ENCODE peak calls at places on chromosomes 5 and 9, in five cellular contexts. W is A549, X is HepG2, B is H1, R is endothelial cell of umbilical vein. F is an unnamed sample.

GRCh38 chr9:15786616-15787015 is 233.8 kb downstream of the CCDC171 start:
- DNase-seq in X (peak), R (no peak), B (no peak), W (no peak), F (no peak)

GRCh38 chr9:7467186-7467585 is 332.4 kb downstream of the DMAC1 start:
- DNase-seq in X (no peak), R (no peak), B (no peak), W (no peak), F (no peak)

GRCh38 chr9:109310486-109310901 is 10.4 kb downstream of the EPB41L4B start:
- DNase-seq in B (no peak), W (no peak), R (no peak), X (no peak), F (no peak)

GRCh38 chr9:35733109-35733541 is 659 bp downstream of the CREB3 start:
- DNase-seq in W (peak), X (peak), B (peak), R (peak), F (peak)

GRCh38 chr5:74262810-74263209 is 377.7 kb downstream of the ENC1 start:
- DNase-seq in R (no peak), B (no peak), W (no peak), X (no peak), F (no peak)

GRCh38 chr5:174794941-174795672 is 70.7 kb downstream of the MSX2 start:
- DNase-seq in R (no peak), W (no peak), B (peak), X (no peak), F (no peak)

GRCh38 chr5:157267766-157268480 is 2.0 kb downstream of the CYFIP2 start:
- DNase-seq in X (no peak), B (no peak), R (no peak), W (no peak), F (no peak)

GRCh38 chr5:138068742-138069375 is 15.0 kb upstream of the WNT8A start:
- DNase-seq in W (peak), B (peak), X (peak), R (peak), F (peak)

GRCh38 chr5:164345853-164346252 is 840.4 kb downstream of the MAT2B start:
- DNase-seq in R (no peak), W (no peak), X (no peak), B (no peak), F (peak)

GRCh38 chr9:119003218-119003617 is 366.0 kb downstream of the BRINP1 start:
- DNase-seq in X (no peak), R (no peak), W (no peak), B (no peak), F (no peak)

GRCh38 chr5:180815241-180816031 is 12.8 kb upstream of the MGAT1 start:
- DNase-seq in R (no peak), W (no peak), B (no peak), X (no peak), F (no peak)

GRCh38 chr9:136776947-136777346 is 12.6 kb upstream of the LCN15 start:
- DNase-seq in B (no peak), R (no peak), W (no peak), X (no peak), F (no peak)

GRCh38 chr5:89560724-89561123 is 677.7 kb upstream of the MEF2C start:
- DNase-seq in R (no peak), W (no peak), X (no peak), B (no peak), F (no peak)

GRCh38 chr9:77876091-77876490 is 155.5 kb downstream of the GNAQ start:
- DNase-seq in R (peak), X (no peak), W (no peak), B (no peak), F (no peak)

GRCh38 chr5:31995011-31995410 is 179.1 kb downstream of the GOLPH3 start:
- DNase-seq in X (no peak), B (no peak), R (no peak), W (no peak), F (no peak)

GRCh38 chr5:145764325-145764724 is 70.8 kb downstream of the PRELID2 start:
- DNase-seq in B (no peak), X (no peak), R (peak), W (no peak), F (no peak)

GRCh38 chr9:121655231-121655755 is 3.9 kb downstream of the DAB2IP start:
- DNase-seq in X (no peak), B (no peak), W (no peak), R (no peak), F (no peak)

GRCh38 chr5:107670028-107670926 is 460 bp downstream of the EFNA5 start:
- DNase-seq in R (peak), B (no peak), W (peak), X (no peak), F (no peak)

GRCh38 chr5:142753114-142753764 is 16.9 kb upstream of the ARHGAP26 start:
- DNase-seq in W (no peak), R (peak), B (no peak), X (no peak), F (no peak)

GRCh38 chr9:111615928-111616327 is 15.2 kb upstream of the DNAJC25 start:
- DNase-seq in R (no peak), B (no peak), W (no peak), X (no peak), F (no peak)

GRCh38 chr9:125446581-125447094 is 185.0 kb downstream of the GAPVD1 start:
- DNase-seq in W (no peak), X (no peak), R (no peak), B (no peak), F (no peak)

GRCh38 chr9:109771796-109772525 is 8.0 kb upstream of the PALM2AKAP2 start:
- DNase-seq in B (no peak), X (no peak), R (no peak), W (no peak), F (no peak)

GRCh38 chr9:79325501-79325900 is 246.3 kb upstream of the TLE4 start:
- DNase-seq in R (peak), X (no peak), B (no peak), W (no peak), F (no peak)

GRCh38 chr5:134004626-134005414 is at the start of gene VDAC1:
- DNase-seq in R (peak), W (peak), X (no peak), B (no peak), F (peak)

GRCh38 chr5:134005415-134006118 is 792 bp upstream of the VDAC1 start:
- DNase-seq in X (no peak), R (no peak), B (no peak), W (peak), F (peak)

GRCh38 chr5:134003957-134004625 is 684 bp downstream of the VDAC1 start:
- DNase-seq in X (no peak), R (peak), B (no peak), W (no peak), F (peak)

GRCh38 chr5:134001938-134002731 is 2.6 kb downstream of the VDAC1 start:
- DNase-seq in X (no peak), R (no peak), W (no peak), B (no peak), F (no peak)

GRCh38 chr5:134003064-134003956 is 1.5 kb downstream of the VDAC1 start:
- DNase-seq in W (no peak), B (no peak), X (no peak), R (no peak), F (no peak)
- TF ChIP-seq POLR2A in W (no peak), B (no peak), X (no peak), R (no peak), F (no peak)

GRCh38 chr5:176186107-176186506 is 52.1 kb upstream of the SIMC1 start:
- DNase-seq in W (no peak), B (no peak), R (no peak), X (no peak), F (no peak)

GRCh38 chr5:176185133-176185733 is 53.0 kb upstream of the SIMC1 start:
- DNase-seq in R (no peak), W (no peak), X (no peak), B (no peak), F (peak)

GRCh38 chr5:176181271-176181855 is 56.9 kb upstream of the SIMC1 start:
- DNase-seq in X (no peak), B (no peak), R (no peak), W (no peak), F (no peak)

GRCh38 chr5:176184608-176185132 is 53.6 kb upstream of the SIMC1 start:
- DNase-seq in B (no peak), R (no peak), X (no peak), W (no peak), F (no peak)

GRCh38 chr5:176183321-176184074 is 54.7 kb upstream of the SIMC1 start:
- DNase-seq in W (no peak), R (no peak), X (no peak), B (no peak), F (no peak)
- TF ChIP-seq JUN in W (no peak), R (no peak), X (no peak), B (no peak), F (no peak)

GRCh38 chr5:159913048-159913447 is 3.2 kb upstream of the ADRA1B start:
- DNase-seq in W (peak), B (no peak), R (peak), X (no peak), F (no peak)

GRCh38 chr5:159916841-159917761 is 819 bp downstream of the ADRA1B start:
- DNase-seq in B (no peak), W (peak), X (no peak), R (no peak), F (no peak)

GRCh38 chr5:159913481-159913880 is 2.8 kb upstream of the ADRA1B start:
- DNase-seq in W (no peak), R (no peak), B (no peak), X (no peak), F (no peak)

GRCh38 chr5:159917919-159918487 is 1.7 kb downstream of the ADRA1B start:
- DNase-seq in X (no peak), B (no peak), R (no peak), W (peak), F (no peak)

DNA sequence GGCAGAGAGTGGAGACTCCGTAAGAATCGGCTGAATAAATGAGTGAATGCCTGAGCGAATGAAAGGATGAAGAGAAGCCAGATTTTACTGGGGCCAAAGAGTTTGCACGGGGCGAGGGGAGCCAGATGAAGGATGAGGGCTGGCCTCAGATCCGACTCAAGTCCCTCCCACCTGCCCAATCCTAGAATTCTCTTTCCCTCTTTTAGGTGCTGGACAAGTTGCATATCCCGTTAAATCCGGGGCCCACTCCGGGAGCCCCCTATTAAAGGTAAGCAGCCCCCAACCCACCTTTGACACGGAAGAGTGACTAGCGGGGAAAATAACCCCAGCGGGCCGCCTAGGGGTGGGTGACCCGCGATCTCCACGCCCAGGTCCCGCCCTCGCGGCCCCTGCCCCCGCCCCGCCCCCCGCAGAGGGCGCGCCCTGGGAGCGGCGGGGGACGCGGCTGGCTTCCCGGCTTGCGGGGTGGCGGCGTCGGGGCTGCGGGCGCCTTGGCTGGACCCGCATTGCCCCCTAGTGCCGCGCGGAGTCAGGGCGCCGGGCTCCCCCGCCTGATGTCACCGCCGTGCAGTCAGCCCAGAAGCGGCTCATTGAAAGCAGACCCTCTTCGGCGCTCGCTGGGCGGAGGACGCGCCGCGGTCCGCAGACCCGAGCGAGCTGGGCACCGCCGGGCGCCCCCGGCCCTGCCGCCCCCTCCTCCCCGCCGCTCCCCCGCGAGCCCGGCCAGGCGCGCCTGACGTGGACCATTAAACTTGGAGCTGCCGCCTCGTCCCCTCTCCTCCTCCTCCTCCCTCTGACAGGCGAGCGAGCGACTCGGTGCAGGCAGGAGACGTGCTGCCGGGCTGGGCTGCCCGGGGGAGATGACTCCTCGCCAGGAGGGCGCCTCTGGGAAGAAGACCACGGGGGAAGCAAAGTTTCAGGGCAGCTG is at the start of gene ADRA1B:
- DNase-seq in W (peak), X (peak), R (peak), B (peak), F (peak)
- TF ChIP-seq POLR2A in W (no peak), X (no peak), R (no peak), B (no peak), F (no peak)

DNA sequence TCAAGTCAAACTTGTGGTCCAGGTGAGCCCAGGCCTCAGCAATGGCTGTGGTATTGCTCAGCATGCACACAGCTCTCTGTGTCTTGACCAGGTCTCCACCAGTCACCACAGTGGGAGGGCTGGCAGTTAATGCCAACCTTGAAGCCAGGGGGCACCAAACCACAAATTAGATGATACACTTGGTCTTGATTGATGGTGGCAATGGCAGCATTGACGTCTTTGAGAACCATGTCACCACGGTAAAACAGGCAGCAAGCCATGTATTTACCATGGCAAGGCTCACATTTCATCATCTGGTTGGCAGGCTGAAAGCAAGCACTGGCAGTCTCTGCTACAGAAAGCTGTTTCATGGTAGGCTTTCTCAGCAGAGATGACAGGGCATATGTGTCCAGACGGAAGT is 40.0 kb downstream of the NIM1K start:
- DNase-seq in R (no peak), X (no peak), B (no peak), W (no peak), F (no peak)
- TF ChIP-seq JUN in R (no peak), X (no peak), B (no peak), W (no peak), F (no peak)

GRCh38 chr9:104858846-104859245 is 69.1 kb downstream of the ABCA1 start:
- DNase-seq in R (no peak), W (no peak), X (no peak), B (no peak), F (no peak)

GRCh38 chr9:104860280-104860679 is 67.7 kb downstream of the ABCA1 start:
- DNase-seq in B (no peak), X (no peak), R (no peak), W (no peak), F (no peak)

GRCh38 chr9:104863180-104863883 is 64.6 kb downstream of the ABCA1 start:
- DNase-seq in B (no peak), W (peak), X (peak), R (peak), F (peak)

GRCh38 chr9:104858271-104858670 is 69.7 kb downstream of the ABCA1 start:
- DNase-seq in R (no peak), W (no peak), B (no peak), X (no peak), F (no peak)

DNA sequence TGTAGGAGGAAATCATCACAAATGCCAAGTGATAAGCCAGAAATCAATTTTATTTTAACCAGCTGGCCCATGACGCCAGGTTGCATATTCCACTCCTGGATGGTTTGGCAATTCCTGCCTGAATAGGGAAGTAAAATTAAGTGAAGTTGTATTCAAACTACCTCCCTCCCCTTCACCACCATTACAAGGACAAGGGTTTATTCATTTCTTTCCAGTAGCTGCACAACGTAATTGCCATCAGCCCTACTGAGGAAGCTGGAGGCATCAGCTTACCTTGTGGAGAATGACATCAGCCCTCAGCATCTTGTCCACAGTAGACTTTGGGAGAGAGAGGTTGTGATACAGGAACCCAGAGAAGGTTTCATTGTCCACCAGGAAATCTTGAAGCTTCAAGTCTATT is 66.5 kb downstream of the ABCA1 start:
- DNase-seq in W (no peak), B (no peak), X (no peak), R (no peak), F (no peak)
- TF ChIP-seq POLR2A in W (no peak), B (no peak), X (no peak), R (no peak), F (no peak)

GRCh38 chr5:76379855-76380254 is 23.2 kb upstream of the IQGAP2 start:
- DNase-seq in R (no peak), W (no peak), B (no peak), X (no peak), F (no peak)
- TF ChIP-seq JUN in R (no peak), W (no peak), B (no peak), X (no peak), F (no peak)